ENCODE peak calls at places on chromosomes 16 and 17, in five cellular contexts. One of them, this sample, is unnamed.

GRCh38 chr17:76357597-76358158 is 4.0 kb upstream of the PRPSAP1 start:
- DNase-seq in AG10803: no peak
- DNase-seq in heart right ventricle: no peak
- DNase-seq in body of pancreas: no peak
- DNase-seq in A549: no peak
- DNase-seq in this sample: no peak

GRCh38 chr17:65305116-65305515 is 167.9 kb downstream of the RGS9 start:
- DNase-seq in AG10803: no peak
- DNase-seq in heart right ventricle: no peak
- DNase-seq in body of pancreas: no peak
- DNase-seq in A549: no peak
- DNase-seq in this sample: no peak

GRCh38 chr16:1093284-1094123 is 2.5 kb downstream of the C1QTNF8 start:
- DNase-seq in AG10803: no peak
- DNase-seq in heart right ventricle: no peak
- DNase-seq in body of pancreas: no peak
- DNase-seq in A549: no peak
- DNase-seq in this sample: peak

GRCh38 chr17:50558955-50559614 is 1.4 kb upstream of the CACNA1G start:
- DNase-seq in AG10803: no peak
- DNase-seq in heart right ventricle: no peak
- DNase-seq in body of pancreas: no peak
- DNase-seq in A549: no peak
- DNase-seq in this sample: no peak

GRCh38 chr17:48463531-48463930 is 33.5 kb upstream of the SKAP1 start:
- DNase-seq in AG10803: peak
- DNase-seq in heart right ventricle: no peak
- DNase-seq in body of pancreas: no peak
- DNase-seq in A549: no peak
- DNase-seq in this sample: no peak

GRCh38 chr17:30309591-30309990 is 17.8 kb upstream of the BLMH start:
- DNase-seq in AG10803: peak
- DNase-seq in heart right ventricle: no peak
- DNase-seq in body of pancreas: no peak
- DNase-seq in A549: no peak
- DNase-seq in this sample: peak

GRCh38 chr17:10091051-10091450 is 107.4 kb downstream of the GAS7 start:
- DNase-seq in AG10803: peak
- DNase-seq in heart right ventricle: no peak
- DNase-seq in body of pancreas: no peak
- DNase-seq in A549: no peak
- DNase-seq in this sample: no peak

GRCh38 chr17:17876959-17877547 is 40.3 kb upstream of the SREBF1 start:
- DNase-seq in AG10803: peak
- DNase-seq in heart right ventricle: peak
- DNase-seq in body of pancreas: peak
- DNase-seq in A549: no peak
- DNase-seq in this sample: peak

GRCh38 chr16:54456291-54456690 is 169.7 kb upstream of the IRX3 start:
- DNase-seq in AG10803: no peak
- DNase-seq in heart right ventricle: no peak
- DNase-seq in body of pancreas: no peak
- DNase-seq in A549: no peak
- DNase-seq in this sample: no peak

GRCh38 chr16:47503936-47504335 is 42.8 kb downstream of the PHKB start:
- DNase-seq in AG10803: no peak
- DNase-seq in heart right ventricle: no peak
- DNase-seq in body of pancreas: no peak
- DNase-seq in A549: no peak
- DNase-seq in this sample: no peak

GRCh38 chr17:20190605-20191004 is 181.4 kb downstream of the SPECC1 start:
- DNase-seq in AG10803: no peak
- DNase-seq in heart right ventricle: no peak
- DNase-seq in body of pancreas: no peak
- DNase-seq in A549: no peak
- DNase-seq in this sample: no peak

GRCh38 chr16:23174622-23175021 is 7.9 kb upstream of the SCNN1G start:
- DNase-seq in AG10803: peak
- DNase-seq in heart right ventricle: no peak
- DNase-seq in body of pancreas: no peak
- DNase-seq in A549: no peak
- DNase-seq in this sample: peak

GRCh38 chr17:68698761-68699160 is 97.6 kb upstream of the FAM20A start:
- DNase-seq in AG10803: peak
- DNase-seq in heart right ventricle: peak
- DNase-seq in body of pancreas: no peak
- DNase-seq in A549: no peak
- DNase-seq in this sample: peak

GRCh38 chr17:76397184-76397583 is 12.8 kb downstream of the SPHK1 start:
- DNase-seq in AG10803: no peak
- DNase-seq in heart right ventricle: no peak
- DNase-seq in body of pancreas: no peak
- DNase-seq in A549: no peak
- DNase-seq in this sample: no peak

GRCh38 chr17:16940116-16940881 is 31.6 kb downstream of the TNFRSF13B start:
- DNase-seq in AG10803: no peak
- DNase-seq in heart right ventricle: no peak
- DNase-seq in body of pancreas: peak
- DNase-seq in A549: no peak
- DNase-seq in this sample: no peak

GRCh38 chr16:50270510-50271147 is 4.3 kb downstream of the ADCY7 start:
- DNase-seq in AG10803: no peak
- DNase-seq in heart right ventricle: no peak
- DNase-seq in body of pancreas: no peak
- DNase-seq in A549: no peak
- DNase-seq in this sample: no peak

GRCh38 chr16:19294156-19294649 is 8.7 kb downstream of the CLEC19A start:
- DNase-seq in AG10803: no peak
- DNase-seq in heart right ventricle: peak
- DNase-seq in body of pancreas: no peak
- DNase-seq in A549: no peak
- DNase-seq in this sample: peak

GRCh38 chr16:1678500-1679098 is 520 bp downstream of the JPT2 start:
- DNase-seq in AG10803: peak
- DNase-seq in heart right ventricle: peak
- DNase-seq in body of pancreas: peak
- DNase-seq in A549: peak
- DNase-seq in this sample: peak

GRCh38 chr16:13896543-13897182 is 23.3 kb upstream of the ERCC4 start:
- DNase-seq in AG10803: no peak
- DNase-seq in heart right ventricle: no peak
- DNase-seq in body of pancreas: no peak
- DNase-seq in A549: no peak
- DNase-seq in this sample: no peak

GRCh38 chr17:1001640-1002411 is 4.9 kb downstream of the TIMM22 start:
- DNase-seq in AG10803: peak
- DNase-seq in heart right ventricle: no peak
- DNase-seq in body of pancreas: no peak
- DNase-seq in A549: no peak
- DNase-seq in this sample: peak

GRCh38 chr16:77786448-77786847 is 1.9 kb upstream of the VAT1L start:
- DNase-seq in AG10803: no peak
- DNase-seq in heart right ventricle: no peak
- DNase-seq in body of pancreas: no peak
- DNase-seq in A549: no peak
- DNase-seq in this sample: no peak

GRCh38 chr16:77785365-77785764 is 3.0 kb upstream of the VAT1L start:
- DNase-seq in AG10803: no peak
- DNase-seq in heart right ventricle: no peak
- DNase-seq in body of pancreas: no peak
- DNase-seq in A549: no peak
- DNase-seq in this sample: no peak

GRCh38 chr16:77787452-77787851 is 912 bp upstream of the VAT1L start:
- DNase-seq in AG10803: no peak
- DNase-seq in heart right ventricle: no peak
- DNase-seq in body of pancreas: no peak
- DNase-seq in A549: no peak
- DNase-seq in this sample: no peak

GRCh38 chr16:77782694-77783093 is 5.7 kb upstream of the VAT1L start:
- DNase-seq in AG10803: no peak
- DNase-seq in heart right ventricle: no peak
- DNase-seq in body of pancreas: no peak
- DNase-seq in A549: no peak
- DNase-seq in this sample: peak

GRCh38 chr16:77784441-77785356 is 3.7 kb upstream of the VAT1L start:
- DNase-seq in AG10803: no peak
- DNase-seq in heart right ventricle: no peak
- DNase-seq in body of pancreas: no peak
- DNase-seq in A549: no peak
- DNase-seq in this sample: no peak
- TF ChIP-seq CTCF in AG10803: peak
- TF ChIP-seq CTCF in heart right ventricle: no peak
- TF ChIP-seq CTCF in body of pancreas: no peak
- TF ChIP-seq CTCF in A549: no peak
- TF ChIP-seq CTCF in this sample: peak

GRCh38 chr16:52547834-52548215 is 882 bp upstream of the TOX3 start:
- DNase-seq in AG10803: no peak
- DNase-seq in heart right ventricle: no peak
- DNase-seq in body of pancreas: no peak
- DNase-seq in A549: no peak
- DNase-seq in this sample: no peak

GRCh38 chr16:52545544-52546262 is 1.2 kb downstream of the TOX3 start:
- DNase-seq in AG10803: no peak
- DNase-seq in heart right ventricle: no peak
- DNase-seq in body of pancreas: no peak
- DNase-seq in A549: no peak
- DNase-seq in this sample: no peak

GRCh38 chr16:52547001-52547833 is at the start of gene TOX3:
- DNase-seq in AG10803: no peak
- DNase-seq in heart right ventricle: no peak
- DNase-seq in body of pancreas: peak
- DNase-seq in A549: no peak
- DNase-seq in this sample: no peak

GRCh38 chr16:52545157-52545543 is 1.8 kb downstream of the TOX3 start:
- DNase-seq in AG10803: no peak
- DNase-seq in heart right ventricle: no peak
- DNase-seq in body of pancreas: no peak
- DNase-seq in A549: no peak
- DNase-seq in this sample: no peak

GRCh38 chr16:52546291-52546941 is 527 bp downstream of the TOX3 start:
- DNase-seq in AG10803: no peak
- DNase-seq in heart right ventricle: no peak
- DNase-seq in body of pancreas: no peak
- DNase-seq in A549: no peak
- DNase-seq in this sample: no peak
- H3K4me3 ChIP-seq in AG10803: no peak
- H3K4me3 ChIP-seq in heart right ventricle: peak
- H3K4me3 ChIP-seq in body of pancreas: peak
- H3K4me3 ChIP-seq in A549: peak
- H3K4me3 ChIP-seq in this sample: no peak

GRCh38 chr16:67016143-67016542 is 12.8 kb upstream of the CBFB start:
- DNase-seq in AG10803: no peak
- DNase-seq in heart right ventricle: no peak
- DNase-seq in body of pancreas: no peak
- DNase-seq in A549: no peak
- DNase-seq in this sample: no peak

GRCh38 chr16:67013238-67013822 is 15.6 kb upstream of the CBFB start:
- DNase-seq in AG10803: no peak
- DNase-seq in heart right ventricle: no peak
- DNase-seq in body of pancreas: no peak
- DNase-seq in A549: no peak
- DNase-seq in this sample: no peak

GRCh38 chr16:67015317-67015731 is 13.6 kb upstream of the CBFB start:
- DNase-seq in AG10803: no peak
- DNase-seq in heart right ventricle: no peak
- DNase-seq in body of pancreas: no peak
- DNase-seq in A549: no peak
- DNase-seq in this sample: no peak

GRCh38 chr16:67014641-67015315 is 14.2 kb upstream of the CBFB start:
- DNase-seq in AG10803: no peak
- DNase-seq in heart right ventricle: no peak
- DNase-seq in body of pancreas: no peak
- DNase-seq in A549: no peak
- DNase-seq in this sample: no peak

DNA sequence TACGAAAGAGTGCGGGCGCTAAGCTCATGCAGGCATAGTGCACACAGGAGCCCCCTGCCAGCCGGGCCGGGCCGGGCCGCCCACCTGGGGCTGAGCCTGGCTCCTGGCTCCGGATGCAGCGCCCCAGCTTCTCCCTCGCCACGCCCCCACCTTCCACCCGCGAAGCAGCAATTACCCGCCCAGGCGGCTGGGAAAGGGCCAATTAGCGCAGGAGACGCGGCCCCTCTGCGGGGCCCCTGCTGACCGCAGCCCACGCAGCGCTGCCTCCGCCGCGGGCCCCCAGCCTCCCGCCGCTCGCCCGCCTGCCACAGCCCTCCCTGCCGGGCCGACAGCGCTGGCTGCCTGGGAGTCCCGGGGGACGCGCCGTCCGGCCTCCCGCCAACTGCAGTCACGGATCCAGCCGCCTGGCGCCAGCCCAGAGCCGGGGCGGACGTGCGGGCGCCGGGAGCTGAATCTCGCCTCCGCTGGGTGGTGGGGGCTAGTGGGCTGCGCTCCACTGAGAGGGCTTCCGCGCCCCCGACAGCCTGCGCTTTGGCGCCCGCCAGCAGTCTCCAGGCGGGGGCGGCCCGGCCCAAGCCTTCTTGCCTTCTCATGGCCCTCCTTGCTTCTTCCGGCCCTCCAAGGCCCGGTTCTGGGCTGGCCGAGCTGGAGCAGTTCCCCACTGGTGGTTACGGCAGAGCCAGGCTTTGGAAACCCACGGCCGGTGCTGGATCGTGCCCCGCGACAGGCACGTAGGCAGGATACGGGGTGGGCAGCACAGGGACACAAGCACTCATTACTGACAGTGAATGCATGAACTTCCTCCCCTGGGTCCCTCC is 14.9 kb upstream of the CBFB start:
- DNase-seq in AG10803: peak
- DNase-seq in heart right ventricle: peak
- DNase-seq in body of pancreas: peak
- DNase-seq in A549: peak
- DNase-seq in this sample: peak
- TF ChIP-seq CTCF in AG10803: no peak
- TF ChIP-seq CTCF in heart right ventricle: no peak
- TF ChIP-seq CTCF in body of pancreas: peak
- TF ChIP-seq CTCF in A549: no peak
- TF ChIP-seq CTCF in this sample: no peak

DNA sequence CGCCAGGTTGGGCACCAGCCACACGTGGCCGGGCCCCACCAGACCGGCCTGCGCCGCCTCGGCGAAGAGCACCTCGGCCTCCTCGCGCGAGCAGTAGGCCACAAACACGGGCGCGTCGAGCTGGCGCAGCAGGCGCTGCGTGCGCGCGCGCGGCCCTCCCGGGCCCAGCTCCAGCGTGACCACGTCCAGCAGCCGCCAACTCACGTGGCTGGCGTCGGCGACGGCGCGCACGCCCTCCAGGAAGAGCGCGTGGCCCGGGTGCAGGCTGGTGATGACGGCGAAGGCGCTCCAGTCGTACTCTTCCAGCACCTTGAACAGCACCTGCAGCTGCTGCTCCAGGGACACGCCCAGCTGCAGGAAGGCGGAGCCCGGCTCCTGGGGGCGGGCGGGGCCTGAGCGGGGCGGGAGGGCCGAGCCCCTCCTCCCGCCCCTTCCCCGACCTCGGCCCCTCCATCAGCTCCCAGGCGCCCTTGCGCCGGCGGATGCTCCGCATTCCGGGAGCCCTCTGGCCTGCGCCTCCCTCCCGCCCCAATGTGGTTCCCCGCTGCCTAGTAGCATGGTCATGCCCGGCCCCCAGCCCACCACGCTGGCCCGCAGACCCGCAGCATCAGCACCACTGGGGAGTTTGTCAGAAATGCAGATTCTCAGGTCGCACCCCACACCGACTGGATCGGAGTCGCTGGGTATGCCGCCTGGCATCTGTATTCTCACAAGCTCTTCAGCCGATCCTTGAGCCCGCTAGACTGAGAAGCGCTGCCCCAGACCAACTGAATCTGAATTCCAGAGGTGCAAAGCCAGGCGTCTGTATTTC is 7.2 kb downstream of the GRIN2C start:
- DNase-seq in AG10803: no peak
- DNase-seq in heart right ventricle: no peak
- DNase-seq in body of pancreas: no peak
- DNase-seq in A549: no peak
- DNase-seq in this sample: no peak
- H3K4me3 ChIP-seq in AG10803: no peak
- H3K4me3 ChIP-seq in heart right ventricle: no peak
- H3K4me3 ChIP-seq in body of pancreas: no peak
- H3K4me3 ChIP-seq in A549: peak
- H3K4me3 ChIP-seq in this sample: no peak

This sample was measured in cardiac fibroblast.